ENCODE peak calls at places on chromosomes 2 and 18, in eight cellular contexts. One of them, this sample, is unnamed.

GRCh38 chr2:84393829-84394228 is 65.3 kb downstream of the SUCLG1 start:
- DNase-seq in amygdala: no peak
- DNase-seq in ACHN: no peak
- DNase-seq in neural progenitor cell: no peak
- DNase-seq in WERI-Rb-1: no peak
- DNase-seq in NCI-H2081: no peak
- DNase-seq in renal cortical epithelial cell: peak
- DNase-seq in HFFc6: no peak
- DNase-seq in this sample: no peak

GRCh38 chr2:191178806-191179514 is 28.2 kb upstream of the STAT4 start:
- DNase-seq in amygdala: no peak
- DNase-seq in ACHN: peak
- DNase-seq in neural progenitor cell: no peak
- DNase-seq in WERI-Rb-1: no peak
- DNase-seq in NCI-H2081: no peak
- DNase-seq in renal cortical epithelial cell: peak
- DNase-seq in HFFc6: peak
- DNase-seq in this sample: no peak

GRCh38 chr18:37254973-37255372 is 310.6 kb downstream of the CELF4 start:
- DNase-seq in amygdala: no peak
- DNase-seq in ACHN: no peak
- DNase-seq in neural progenitor cell: no peak
- DNase-seq in WERI-Rb-1: no peak
- DNase-seq in NCI-H2081: no peak
- DNase-seq in renal cortical epithelial cell: no peak
- DNase-seq in HFFc6: no peak
- DNase-seq in this sample: no peak

GRCh38 chr18:48761582-48761981 is 189.2 kb downstream of the SMAD7 start:
- DNase-seq in amygdala: no peak
- DNase-seq in ACHN: no peak
- DNase-seq in neural progenitor cell: no peak
- DNase-seq in WERI-Rb-1: no peak
- DNase-seq in NCI-H2081: no peak
- DNase-seq in renal cortical epithelial cell: no peak
- DNase-seq in HFFc6: no peak
- DNase-seq in this sample: no peak

GRCh38 chr18:11654736-11655604 is 34.1 kb upstream of the GNAL start:
- DNase-seq in amygdala: no peak
- DNase-seq in ACHN: peak
- DNase-seq in neural progenitor cell: peak
- DNase-seq in WERI-Rb-1: peak
- DNase-seq in NCI-H2081: no peak
- DNase-seq in renal cortical epithelial cell: peak
- DNase-seq in HFFc6: peak
- DNase-seq in this sample: peak

GRCh38 chr2:17271401-17271800 is 246.8 kb downstream of the RAD51AP2 start:
- DNase-seq in amygdala: no peak
- DNase-seq in ACHN: no peak
- DNase-seq in neural progenitor cell: no peak
- DNase-seq in WERI-Rb-1: no peak
- DNase-seq in NCI-H2081: no peak
- DNase-seq in renal cortical epithelial cell: no peak
- DNase-seq in HFFc6: no peak
- DNase-seq in this sample: no peak

GRCh38 chr18:11005528-11005927 is 143.8 kb downstream of the PIEZO2 start:
- DNase-seq in amygdala: no peak
- DNase-seq in ACHN: no peak
- DNase-seq in neural progenitor cell: peak
- DNase-seq in WERI-Rb-1: no peak
- DNase-seq in NCI-H2081: no peak
- DNase-seq in renal cortical epithelial cell: peak
- DNase-seq in HFFc6: no peak
- DNase-seq in this sample: peak

GRCh38 chr18:2147424-2147823 is 423.9 kb downstream of the METTL4 start:
- DNase-seq in amygdala: no peak
- DNase-seq in ACHN: no peak
- DNase-seq in neural progenitor cell: no peak
- DNase-seq in WERI-Rb-1: no peak
- DNase-seq in NCI-H2081: no peak
- DNase-seq in renal cortical epithelial cell: no peak
- DNase-seq in HFFc6: peak
- DNase-seq in this sample: no peak

GRCh38 chr2:15925819-15926218 is 14.5 kb upstream of the MYCN start:
- DNase-seq in amygdala: no peak
- DNase-seq in ACHN: no peak
- DNase-seq in neural progenitor cell: no peak
- DNase-seq in WERI-Rb-1: no peak
- DNase-seq in NCI-H2081: no peak
- DNase-seq in renal cortical epithelial cell: no peak
- DNase-seq in HFFc6: no peak
- DNase-seq in this sample: no peak

GRCh38 chr2:103959174-103960125 is 894.5 kb upstream of the POU3F3 start:
- DNase-seq in amygdala: no peak
- DNase-seq in ACHN: peak
- DNase-seq in neural progenitor cell: peak
- DNase-seq in WERI-Rb-1: peak
- DNase-seq in NCI-H2081: peak
- DNase-seq in renal cortical epithelial cell: peak
- DNase-seq in HFFc6: no peak
- DNase-seq in this sample: peak

GRCh38 chr2:107757223-107757622 is 69.5 kb upstream of the RGPD4 start:
- DNase-seq in amygdala: no peak
- DNase-seq in ACHN: no peak
- DNase-seq in neural progenitor cell: no peak
- DNase-seq in WERI-Rb-1: no peak
- DNase-seq in NCI-H2081: no peak
- DNase-seq in renal cortical epithelial cell: no peak
- DNase-seq in HFFc6: no peak
- DNase-seq in this sample: no peak

GRCh38 chr2:116490511-116491145 is 1323.9 kb upstream of the DDX18 start:
- DNase-seq in amygdala: no peak
- DNase-seq in ACHN: no peak
- DNase-seq in neural progenitor cell: no peak
- DNase-seq in WERI-Rb-1: no peak
- DNase-seq in NCI-H2081: no peak
- DNase-seq in renal cortical epithelial cell: no peak
- DNase-seq in HFFc6: no peak
- DNase-seq in this sample: no peak

GRCh38 chr2:210558708-210559107 is 2.3 kb downstream of the CPS1 start:
- DNase-seq in amygdala: no peak
- DNase-seq in ACHN: no peak
- DNase-seq in neural progenitor cell: no peak
- DNase-seq in WERI-Rb-1: no peak
- DNase-seq in NCI-H2081: no peak
- DNase-seq in renal cortical epithelial cell: peak
- DNase-seq in HFFc6: no peak
- DNase-seq in this sample: no peak

GRCh38 chr2:2649109-2650072 is 318.3 kb upstream of the MYT1L start:
- DNase-seq in amygdala: no peak
- DNase-seq in ACHN: no peak
- DNase-seq in neural progenitor cell: no peak
- DNase-seq in WERI-Rb-1: no peak
- DNase-seq in NCI-H2081: no peak
- DNase-seq in renal cortical epithelial cell: no peak
- DNase-seq in HFFc6: no peak
- DNase-seq in this sample: no peak

GRCh38 chr2:29106980-29107388 is 8.2 kb upstream of the CLIP4 start:
- DNase-seq in amygdala: no peak
- DNase-seq in ACHN: no peak
- DNase-seq in neural progenitor cell: peak
- DNase-seq in WERI-Rb-1: no peak
- DNase-seq in NCI-H2081: peak
- DNase-seq in renal cortical epithelial cell: peak
- DNase-seq in HFFc6: no peak
- DNase-seq in this sample: no peak

GRCh38 chr2:45441571-45441970 is 169.5 kb downstream of the SRBD1 start:
- DNase-seq in amygdala: no peak
- DNase-seq in ACHN: no peak
- DNase-seq in neural progenitor cell: no peak
- DNase-seq in WERI-Rb-1: no peak
- DNase-seq in NCI-H2081: no peak
- DNase-seq in renal cortical epithelial cell: no peak
- DNase-seq in HFFc6: no peak
- DNase-seq in this sample: no peak

GRCh38 chr2:71530246-71530986 is 77.1 kb downstream of the DYSF start:
- DNase-seq in amygdala: no peak
- DNase-seq in ACHN: peak
- DNase-seq in neural progenitor cell: peak
- DNase-seq in WERI-Rb-1: peak
- DNase-seq in NCI-H2081: no peak
- DNase-seq in renal cortical epithelial cell: peak
- DNase-seq in HFFc6: peak
- DNase-seq in this sample: peak

GRCh38 chr2:83055338-83056010 is 1403.6 kb downstream of the SUCLG1 start:
- DNase-seq in amygdala: no peak
- DNase-seq in ACHN: peak
- DNase-seq in neural progenitor cell: no peak
- DNase-seq in WERI-Rb-1: no peak
- DNase-seq in NCI-H2081: no peak
- DNase-seq in renal cortical epithelial cell: peak
- DNase-seq in HFFc6: peak
- DNase-seq in this sample: no peak

GRCh38 chr2:145599761-145600160 is 1079.8 kb upstream of the ZEB2 start:
- DNase-seq in amygdala: no peak
- DNase-seq in ACHN: no peak
- DNase-seq in neural progenitor cell: no peak
- DNase-seq in WERI-Rb-1: no peak
- DNase-seq in NCI-H2081: no peak
- DNase-seq in renal cortical epithelial cell: no peak
- DNase-seq in HFFc6: peak
- DNase-seq in this sample: no peak

GRCh38 chr2:237074211-237074993 is 11.3 kb upstream of the COPS8 start:
- DNase-seq in amygdala: no peak
- DNase-seq in ACHN: no peak
- DNase-seq in neural progenitor cell: no peak
- DNase-seq in WERI-Rb-1: no peak
- DNase-seq in NCI-H2081: no peak
- DNase-seq in renal cortical epithelial cell: no peak
- DNase-seq in HFFc6: no peak
- DNase-seq in this sample: no peak

This sample was measured in glutamatergic neuron.